ENCODE peak calls at places on chromosomes 12 and 14, in seven cellular contexts. One of them, this sample, is unnamed.

GRCh38 chr12:132597333-132598283 is 12.8 kb downstream of the LRCOL1 start:
- DNase-seq in activated CD4-positive, alpha-beta T cell treated with anti-CD3 and anti-CD28 coated beads for 36 hours: peak; percentile 55
- DNase-seq in stimulated activated effector memory CD8-positive, alpha-beta T cell treated with anti-CD3 and anti-CD28 coated beads, Interleukin-12 subunit alpha, Interleukin-12 subunit beta, amount 100 ng/mL, for 72 hours: no peak
- DNase-seq in non-pigmented ciliary epithelial cell: no peak
- DNase-seq in activated CD8-positive, alpha-beta memory T cell treated with anti-CD3 and anti-CD28 coated beads for 48 hours: no peak
- DNase-seq in suprapubic skin: no peak
- DNase-seq in EL: peak; percentile 63
- DNase-seq in this sample: no peak

GRCh38 chr12:109656681-109657262 is 56.9 kb upstream of the FAM222A start:
- DNase-seq in stimulated activated effector memory CD8-positive, alpha-beta T cell treated with anti-CD3 and anti-CD28 coated beads, Interleukin-12 subunit alpha, Interleukin-12 subunit beta, amount 100 ng/mL, for 72 hours: no peak
- DNase-seq in suprapubic skin: no peak
- DNase-seq in non-pigmented ciliary epithelial cell: no peak
- DNase-seq in EL: no peak
- DNase-seq in activated CD8-positive, alpha-beta memory T cell treated with anti-CD3 and anti-CD28 coated beads for 48 hours: no peak
- DNase-seq in activated CD4-positive, alpha-beta T cell treated with anti-CD3 and anti-CD28 coated beads for 36 hours: no peak
- DNase-seq in this sample: no peak

GRCh38 chr12:111664961-111665865 is 20.5 kb downstream of the BRAP start:
- DNase-seq in activated CD8-positive, alpha-beta memory T cell treated with anti-CD3 and anti-CD28 coated beads for 48 hours: no peak
- DNase-seq in activated CD4-positive, alpha-beta T cell treated with anti-CD3 and anti-CD28 coated beads for 36 hours: no peak
- DNase-seq in EL: no peak
- DNase-seq in suprapubic skin: no peak
- DNase-seq in non-pigmented ciliary epithelial cell: no peak
- DNase-seq in stimulated activated effector memory CD8-positive, alpha-beta T cell treated with anti-CD3 and anti-CD28 coated beads, Interleukin-12 subunit alpha, Interleukin-12 subunit beta, amount 100 ng/mL, for 72 hours: no peak
- DNase-seq in this sample: no peak

GRCh38 chr14:74275265-74275841 is 27.4 kb downstream of the ABCD4 start:
- DNase-seq in non-pigmented ciliary epithelial cell: peak; percentile 66
- DNase-seq in activated CD8-positive, alpha-beta memory T cell treated with anti-CD3 and anti-CD28 coated beads for 48 hours: no peak
- DNase-seq in stimulated activated effector memory CD8-positive, alpha-beta T cell treated with anti-CD3 and anti-CD28 coated beads, Interleukin-12 subunit alpha, Interleukin-12 subunit beta, amount 100 ng/mL, for 72 hours: no peak
- DNase-seq in suprapubic skin: no peak
- DNase-seq in activated CD4-positive, alpha-beta T cell treated with anti-CD3 and anti-CD28 coated beads for 36 hours: no peak
- DNase-seq in EL: peak; percentile 42
- DNase-seq in this sample: no peak

GRCh38 chr12:108633534-108634224 is at the start of gene SELPLG:
- DNase-seq in EL: no peak
- DNase-seq in suprapubic skin: peak; percentile 82
- DNase-seq in stimulated activated effector memory CD8-positive, alpha-beta T cell treated with anti-CD3 and anti-CD28 coated beads, Interleukin-12 subunit alpha, Interleukin-12 subunit beta, amount 100 ng/mL, for 72 hours: peak; percentile 68
- DNase-seq in activated CD8-positive, alpha-beta memory T cell treated with anti-CD3 and anti-CD28 coated beads for 48 hours: no peak
- DNase-seq in non-pigmented ciliary epithelial cell: no peak
- DNase-seq in activated CD4-positive, alpha-beta T cell treated with anti-CD3 and anti-CD28 coated beads for 36 hours: peak; percentile 92
- DNase-seq in this sample: no peak

GRCh38 chr14:105863296-105864108 is 337.1 kb downstream of the TMEM121 start:
- DNase-seq in EL: no peak
- DNase-seq in activated CD4-positive, alpha-beta T cell treated with anti-CD3 and anti-CD28 coated beads for 36 hours: peak; percentile 2
- DNase-seq in activated CD8-positive, alpha-beta memory T cell treated with anti-CD3 and anti-CD28 coated beads for 48 hours: no peak
- DNase-seq in stimulated activated effector memory CD8-positive, alpha-beta T cell treated with anti-CD3 and anti-CD28 coated beads, Interleukin-12 subunit alpha, Interleukin-12 subunit beta, amount 100 ng/mL, for 72 hours: no peak
- DNase-seq in suprapubic skin: peak; percentile 66
- DNase-seq in non-pigmented ciliary epithelial cell: no peak
- DNase-seq in this sample: peak; percentile 55

GRCh38 chr12:92844147-92844763 is 84.8 kb downstream of the EEA1 start:
- DNase-seq in activated CD4-positive, alpha-beta T cell treated with anti-CD3 and anti-CD28 coated beads for 36 hours: no peak
- DNase-seq in suprapubic skin: no peak
- DNase-seq in EL: no peak
- DNase-seq in activated CD8-positive, alpha-beta memory T cell treated with anti-CD3 and anti-CD28 coated beads for 48 hours: no peak
- DNase-seq in stimulated activated effector memory CD8-positive, alpha-beta T cell treated with anti-CD3 and anti-CD28 coated beads, Interleukin-12 subunit alpha, Interleukin-12 subunit beta, amount 100 ng/mL, for 72 hours: no peak
- DNase-seq in non-pigmented ciliary epithelial cell: no peak
- DNase-seq in this sample: no peak

GRCh38 chr14:88992011-88992410 is 167.6 kb downstream of the TTC8 start:
- DNase-seq in EL: no peak
- DNase-seq in activated CD8-positive, alpha-beta memory T cell treated with anti-CD3 and anti-CD28 coated beads for 48 hours: no peak
- DNase-seq in non-pigmented ciliary epithelial cell: no peak
- DNase-seq in activated CD4-positive, alpha-beta T cell treated with anti-CD3 and anti-CD28 coated beads for 36 hours: no peak
- DNase-seq in suprapubic skin: no peak
- DNase-seq in stimulated activated effector memory CD8-positive, alpha-beta T cell treated with anti-CD3 and anti-CD28 coated beads, Interleukin-12 subunit alpha, Interleukin-12 subunit beta, amount 100 ng/mL, for 72 hours: no peak
- DNase-seq in this sample: no peak

GRCh38 chr14:70755655-70756054 is 53.7 kb downstream of the MAP3K9 start:
- DNase-seq in suprapubic skin: no peak
- DNase-seq in EL: no peak
- DNase-seq in non-pigmented ciliary epithelial cell: peak; percentile 27
- DNase-seq in activated CD4-positive, alpha-beta T cell treated with anti-CD3 and anti-CD28 coated beads for 36 hours: no peak
- DNase-seq in stimulated activated effector memory CD8-positive, alpha-beta T cell treated with anti-CD3 and anti-CD28 coated beads, Interleukin-12 subunit alpha, Interleukin-12 subunit beta, amount 100 ng/mL, for 72 hours: no peak
- DNase-seq in activated CD8-positive, alpha-beta memory T cell treated with anti-CD3 and anti-CD28 coated beads for 48 hours: no peak
- DNase-seq in this sample: no peak

GRCh38 chr12:211639-212382 is 2.1 kb downstream of the SLC6A12 start:
- DNase-seq in non-pigmented ciliary epithelial cell: no peak
- DNase-seq in activated CD4-positive, alpha-beta T cell treated with anti-CD3 and anti-CD28 coated beads for 36 hours: no peak
- DNase-seq in activated CD8-positive, alpha-beta memory T cell treated with anti-CD3 and anti-CD28 coated beads for 48 hours: no peak
- DNase-seq in stimulated activated effector memory CD8-positive, alpha-beta T cell treated with anti-CD3 and anti-CD28 coated beads, Interleukin-12 subunit alpha, Interleukin-12 subunit beta, amount 100 ng/mL, for 72 hours: no peak
- DNase-seq in suprapubic skin: no peak
- DNase-seq in EL: no peak
- DNase-seq in this sample: no peak

GRCh38 chr12:65685514-65685913 is 138.8 kb upstream of the HMGA2 start:
- DNase-seq in activated CD4-positive, alpha-beta T cell treated with anti-CD3 and anti-CD28 coated beads for 36 hours: no peak
- DNase-seq in stimulated activated effector memory CD8-positive, alpha-beta T cell treated with anti-CD3 and anti-CD28 coated beads, Interleukin-12 subunit alpha, Interleukin-12 subunit beta, amount 100 ng/mL, for 72 hours: no peak
- DNase-seq in EL: peak; percentile 63
- DNase-seq in non-pigmented ciliary epithelial cell: no peak
- DNase-seq in activated CD8-positive, alpha-beta memory T cell treated with anti-CD3 and anti-CD28 coated beads for 48 hours: no peak
- DNase-seq in suprapubic skin: no peak
- DNase-seq in this sample: no peak

GRCh38 chr14:104436047-104436531 is 143.5 kb upstream of the C14orf180 start:
- DNase-seq in stimulated activated effector memory CD8-positive, alpha-beta T cell treated with anti-CD3 and anti-CD28 coated beads, Interleukin-12 subunit alpha, Interleukin-12 subunit beta, amount 100 ng/mL, for 72 hours: no peak
- DNase-seq in EL: peak; percentile 4
- DNase-seq in activated CD8-positive, alpha-beta memory T cell treated with anti-CD3 and anti-CD28 coated beads for 48 hours: no peak
- DNase-seq in suprapubic skin: peak; percentile 79
- DNase-seq in non-pigmented ciliary epithelial cell: peak; percentile 8
- DNase-seq in activated CD4-positive, alpha-beta T cell treated with anti-CD3 and anti-CD28 coated beads for 36 hours: no peak
- DNase-seq in this sample: peak; percentile 66

GRCh38 chr12:119178544-119179334 is at the start of gene HSPB8:
- DNase-seq in EL: peak; percentile 87
- DNase-seq in non-pigmented ciliary epithelial cell: no peak
- DNase-seq in stimulated activated effector memory CD8-positive, alpha-beta T cell treated with anti-CD3 and anti-CD28 coated beads, Interleukin-12 subunit alpha, Interleukin-12 subunit beta, amount 100 ng/mL, for 72 hours: no peak
- DNase-seq in activated CD4-positive, alpha-beta T cell treated with anti-CD3 and anti-CD28 coated beads for 36 hours: no peak
- DNase-seq in suprapubic skin: peak; percentile 89
- DNase-seq in activated CD8-positive, alpha-beta memory T cell treated with anti-CD3 and anti-CD28 coated beads for 48 hours: no peak
- DNase-seq in this sample: no peak

GRCh38 chr12:68870443-68870842 is 62.5 kb downstream of the MDM2 start:
- DNase-seq in non-pigmented ciliary epithelial cell: no peak
- DNase-seq in EL: no peak
- DNase-seq in activated CD4-positive, alpha-beta T cell treated with anti-CD3 and anti-CD28 coated beads for 36 hours: no peak
- DNase-seq in activated CD8-positive, alpha-beta memory T cell treated with anti-CD3 and anti-CD28 coated beads for 48 hours: no peak
- DNase-seq in stimulated activated effector memory CD8-positive, alpha-beta T cell treated with anti-CD3 and anti-CD28 coated beads, Interleukin-12 subunit alpha, Interleukin-12 subunit beta, amount 100 ng/mL, for 72 hours: no peak
- DNase-seq in suprapubic skin: no peak
- DNase-seq in this sample: no peak

GRCh38 chr12:54017027-54017788 is 8.4 kb downstream of the HOXC8 start:
- DNase-seq in activated CD4-positive, alpha-beta T cell treated with anti-CD3 and anti-CD28 coated beads for 36 hours: no peak
- DNase-seq in EL: peak; percentile 59
- DNase-seq in activated CD8-positive, alpha-beta memory T cell treated with anti-CD3 and anti-CD28 coated beads for 48 hours: no peak
- DNase-seq in non-pigmented ciliary epithelial cell: no peak
- DNase-seq in stimulated activated effector memory CD8-positive, alpha-beta T cell treated with anti-CD3 and anti-CD28 coated beads, Interleukin-12 subunit alpha, Interleukin-12 subunit beta, amount 100 ng/mL, for 72 hours: no peak
- DNase-seq in suprapubic skin: no peak
- DNase-seq in this sample: no peak

GRCh38 chr12:95633671-95634465 is 82.6 kb upstream of the USP44 start:
- DNase-seq in EL: no peak
- DNase-seq in stimulated activated effector memory CD8-positive, alpha-beta T cell treated with anti-CD3 and anti-CD28 coated beads, Interleukin-12 subunit alpha, Interleukin-12 subunit beta, amount 100 ng/mL, for 72 hours: no peak
- DNase-seq in activated CD4-positive, alpha-beta T cell treated with anti-CD3 and anti-CD28 coated beads for 36 hours: no peak
- DNase-seq in activated CD8-positive, alpha-beta memory T cell treated with anti-CD3 and anti-CD28 coated beads for 48 hours: no peak
- DNase-seq in suprapubic skin: no peak
- DNase-seq in non-pigmented ciliary epithelial cell: no peak
- DNase-seq in this sample: no peak

This sample was measured in type B pancreatic cell.